ENCODE peak calls at places on chromosome 11, in eight cellular contexts. P, Y, K, T, R, G, B and H are unnamed samples.
A peak's percentile ranks its signal among the peaks of the same experiment; 100 is the strongest.

GRCh38 chr11:62394825-62395538 is 23.9 kb upstream of the SCGB1A1 start:
- DNase-seq in P (peak; percentile 80), Y (peak; percentile 78), K (peak; percentile 83), T (peak; percentile 84), R (peak; percentile 94), G (peak; percentile 93), B (peak; percentile 88), H (peak; percentile 58)

GRCh38 chr11:16157327-16157726 is 199.0 kb downstream of the SOX6 start:
- DNase-seq in P (no peak), Y (no peak), K (peak; percentile 39), T (no peak), R (no peak), G (no peak), B (no peak), H (no peak)

GRCh38 chr11:59088164-59088563 is 2.1 kb downstream of the GLYATL1B start:
- DNase-seq in P (no peak), Y (no peak), K (no peak), T (no peak), R (no peak), G (no peak), B (no peak), H (no peak)

GRCh38 chr11:130778026-130778425 is 138.3 kb downstream of the SNX19 start:
- DNase-seq in P (no peak), Y (no peak), K (no peak), T (no peak), R (no peak), G (no peak), B (no peak), H (no peak)

GRCh38 chr11:94171693-94172440 is 43.2 kb downstream of the PANX1 start:
- DNase-seq in P (peak; percentile 66), Y (peak; percentile 75), K (no peak), T (peak; percentile 52), R (no peak), G (peak; percentile 42), B (no peak), H (no peak)

GRCh38 chr11:58508814-58509213 is 909 bp upstream of the OR5B21 start:
- DNase-seq in P (no peak), Y (no peak), K (no peak), T (no peak), R (no peak), G (no peak), B (no peak), H (no peak)

GRCh38 chr11:131692151-131692550 is 321.7 kb downstream of the NTM start:
- DNase-seq in P (no peak), Y (no peak), K (no peak), T (no peak), R (no peak), G (no peak), B (no peak), H (no peak)

GRCh38 chr11:19982761-19983495 is 177.3 kb downstream of the DBX1 start:
- DNase-seq in P (no peak), Y (no peak), K (peak; percentile 28), T (no peak), R (no peak), G (no peak), B (no peak), H (no peak)

GRCh38 chr11:111665779-111666178 is 63.5 kb downstream of the SIK2 start:
- DNase-seq in P (peak; percentile 81), Y (peak; percentile 16), K (peak; percentile 32), T (peak; percentile 8), R (no peak), G (no peak), B (no peak), H (no peak)

GRCh38 chr11:128153697-128154048 is 433.7 kb downstream of the ETS1 start:
- DNase-seq in P (no peak), Y (no peak), K (no peak), T (no peak), R (no peak), G (no peak), B (no peak), H (no peak)

GRCh38 chr11:68009391-68010000 is 631 bp upstream of the ALDH3B1 start:
- DNase-seq in P (peak; percentile 72), Y (no peak), K (no peak), T (no peak), R (no peak), G (peak; percentile 22), B (no peak), H (no peak)